ENCODE peak calls at places on chromosome X, in ten cellular contexts. Z is mesothelial cell of epicardium; M is endothelial cell; P is heart right ventricle; Q is cardiac fibroblast; D is MM.1S; W is spleen; F is foreskin fibroblast; J is CD4-positive, alpha-beta T cell; G is OCI-LY7. S is an unnamed sample.

GRCh38 chrX:4091046-4091760 is 377.8 kb upstream of the PRKX start:
- DNase-seq in P (no peak), G (no peak), W (no peak), Q (no peak), F (peak), J (no peak), Z (no peak), M (no peak), D (no peak), S (no peak)

GRCh38 chrX:31832263-31832662 is 760.4 kb upstream of the FTHL17 start:
- DNase-seq in G (no peak), P (no peak), Z (no peak), J (no peak), F (no peak), W (no peak), D (no peak), M (no peak), Q (no peak), S (no peak)

GRCh38 chrX:102892103-102892502 is 45.0 kb upstream of the RAB40AL start:
- DNase-seq in F (peak), P (no peak), G (no peak), W (no peak), J (no peak), M (no peak), D (no peak), Z (no peak), Q (no peak), S (peak)

GRCh38 chrX:56947695-56948094 is 47.6 kb downstream of the SPIN3 start:
- DNase-seq in P (no peak), F (peak), W (no peak), Z (no peak), Q (peak), G (no peak), M (no peak), J (no peak), D (no peak), S (peak)

GRCh38 chrX:110082156-110082555 is 79.2 kb downstream of the TMEM164 start:
- DNase-seq in P (no peak), Z (no peak), W (no peak), D (no peak), M (no peak), F (peak), Q (peak), G (no peak), J (no peak), S (peak)

GRCh38 chrX:130539721-130540321 is 138.0 kb downstream of the RBMX2 start:
- DNase-seq in W (no peak), G (peak), M (peak), Z (peak), J (peak), P (peak), D (peak), Q (peak), F (peak), S (peak)

GRCh38 chrX:121635141-121635540 is 587.7 kb downstream of the GLUD2 start:
- DNase-seq in M (no peak), Q (no peak), P (no peak), D (no peak), W (no peak), F (peak), J (no peak), G (no peak), Z (no peak), S (no peak)

GRCh38 chrX:133437771-133438170 is 22.5 kb upstream of the GPC4 start:
- DNase-seq in F (no peak), Q (no peak), W (no peak), G (no peak), M (no peak), P (no peak), J (no peak), D (no peak), Z (no peak), S (no peak)

GRCh38 chrX:30787012-30787411 is 102.0 kb downstream of the TAB3 start:
- DNase-seq in P (no peak), J (no peak), W (no peak), F (no peak), M (no peak), Q (no peak), D (no peak), Z (no peak), G (no peak), S (no peak)

GRCh38 chrX:66013195-66013816 is 26.6 kb downstream of the VSIG4 start:
- DNase-seq in J (no peak), F (no peak), G (peak), Z (no peak), D (no peak), Q (no peak), P (no peak), M (no peak), W (no peak), S (no peak)

GRCh38 chrX:9538544-9539045 is 73.7 kb downstream of the TBL1X start:
- DNase-seq in P (no peak), M (no peak), Q (no peak), Z (no peak), F (peak), W (no peak), G (no peak), D (no peak), J (no peak), S (no peak)

GRCh38 chrX:78314561-78314960 is 12.8 kb downstream of the CYSLTR1 start:
- DNase-seq in F (peak), Z (no peak), M (no peak), D (no peak), G (no peak), P (no peak), W (no peak), Q (no peak), J (no peak), S (no peak)

GRCh38 chrX:55159556-55159955 is 60.6 kb upstream of the PAGE5 start:
- DNase-seq in M (no peak), F (no peak), J (no peak), P (no peak), Q (no peak), W (no peak), Z (no peak), G (no peak), D (no peak), S (no peak)

GRCh38 chrX:101550362-101550761 is at the start of gene ARMCX1:
- DNase-seq in W (peak), J (no peak), F (peak), P (peak), Q (peak), G (no peak), Z (peak), M (peak), D (no peak), S (peak)

GRCh38 chrX:136789856-136790255 is 9.1 kb upstream of the ARHGEF6 start:
- DNase-seq in G (no peak), D (no peak), J (no peak), M (no peak), P (no peak), Z (no peak), Q (no peak), W (no peak), F (no peak), S (no peak)

GRCh38 chrX:131762802-131763234 is 218.9 kb downstream of the OR13H1 start:
- DNase-seq in P (no peak), Q (no peak), F (peak), G (no peak), W (no peak), D (peak), J (no peak), M (peak), Z (no peak), S (no peak)

GRCh38 chrX:40273356-40274050 is 175.7 kb upstream of the BCOR start:
- DNase-seq in Z (no peak), G (no peak), W (peak), J (no peak), F (no peak), Q (peak), P (peak), D (no peak), M (no peak), S (peak)

GRCh38 chrX:108494416-108495095 is 54.9 kb downstream of the COL4A5 start:
- DNase-seq in J (no peak), Q (peak), Z (no peak), D (no peak), G (no peak), F (peak), P (no peak), W (no peak), M (no peak), S (peak)

GRCh38 chrX:136318895-136319597 is 18.3 kb downstream of the ADGRG4 start:
- DNase-seq in F (no peak), M (no peak), J (no peak), D (no peak), G (no peak), W (no peak), Z (no peak), P (no peak), Q (no peak), S (no peak)

GRCh38 chrX:151973262-151973661 is 1.2 kb downstream of the GABRE start:
- DNase-seq in W (no peak), Z (no peak), P (no peak), F (peak), D (no peak), G (no peak), M (no peak), Q (peak), J (no peak), S (no peak)

GRCh38 chrX:2676794-2677675 is 14.1 kb upstream of the CD99 start:
- DNase-seq in G (no peak), Z (no peak), M (no peak), P (no peak), J (no peak), F (peak), D (no peak), W (no peak), Q (no peak), S (no peak)

GRCh38 chrX:107451754-107452153 is 2.3 kb downstream of the FRMPD3 start:
- DNase-seq in Q (no peak), P (no peak), J (no peak), W (no peak), D (no peak), F (no peak), M (no peak), Z (no peak), G (peak), S (no peak)

GRCh38 chrX:26295425-26295824 is 79.5 kb downstream of the MAGEB5 start:
- DNase-seq in Q (no peak), P (no peak), G (no peak), J (no peak), M (no peak), W (no peak), Z (no peak), D (no peak), F (no peak), S (peak)

GRCh38 chrX:29911673-29912072 is 303.7 kb upstream of the MAGEB2 start:
- DNase-seq in Q (no peak), J (no peak), Z (no peak), G (no peak), P (no peak), M (no peak), W (no peak), F (no peak), D (no peak), S (no peak)

GRCh38 chrX:2351999-2352995 is 148.5 kb downstream of the DHRSX start:
- DNase-seq in Z (no peak), D (no peak), W (no peak), F (peak), G (no peak), J (no peak), Q (peak), M (no peak), P (no peak), S (peak)

GRCh38 chrX:64398088-64398487 is 2.8 kb upstream of the MTMR8 start:
- DNase-seq in M (no peak), J (no peak), P (no peak), W (no peak), Z (no peak), F (no peak), D (no peak), G (no peak), Q (no peak), S (no peak)

GRCh38 chrX:640641-641040 is 10.1 kb downstream of the SHOX start:
- DNase-seq in W (no peak), Z (no peak), G (no peak), M (no peak), P (no peak), Q (no peak), F (no peak), J (no peak), D (no peak), S (no peak)

GRCh38 chrX:644304-645023 is 13.9 kb downstream of the SHOX start:
- DNase-seq in G (no peak), J (no peak), W (no peak), D (no peak), Q (no peak), Z (no peak), F (peak), P (no peak), M (no peak), S (no peak)

GRCh38 chrX:642436-643210 is 12.0 kb downstream of the SHOX start:
- DNase-seq in Q (no peak), P (no peak), W (no peak), M (no peak), F (no peak), G (no peak), J (no peak), D (no peak), Z (no peak), S (no peak)

GRCh38 chrX:643911-644303 is 13.3 kb downstream of the SHOX start:
- DNase-seq in J (no peak), P (no peak), G (no peak), W (no peak), Q (no peak), M (no peak), D (no peak), Z (no peak), F (no peak), S (no peak)

GRCh38 chrX:641671-642435 is 11.3 kb downstream of the SHOX start:
- DNase-seq in W (peak), Q (no peak), Z (no peak), G (no peak), M (no peak), D (no peak), P (no peak), J (no peak), F (no peak), S (no peak)
- TF ChIP-seq CTCF in W (no peak), Q (no peak), Z (no peak), G (no peak), M (no peak), D (no peak), P (no peak), J (no peak), F (no peak), S (no peak)

GRCh38 chrX:51643377-51643776 is 24.7 kb upstream of the CENPVL3 start:
- DNase-seq in J (no peak), Q (no peak), D (no peak), W (no peak), Z (no peak), M (no peak), G (no peak), F (no peak), P (no peak), S (no peak)

GRCh38 chrX:51641421-51642021 is 22.8 kb upstream of the CENPVL3 start:
- DNase-seq in W (no peak), Q (peak), P (no peak), Z (no peak), G (peak), M (peak), J (no peak), F (peak), D (peak), S (peak)
- TF ChIP-seq CTCF in W (no peak), Q (peak), P (no peak), Z (peak), G (peak), M (peak), J (peak), F (peak), D (peak), S (peak)

DNA sequence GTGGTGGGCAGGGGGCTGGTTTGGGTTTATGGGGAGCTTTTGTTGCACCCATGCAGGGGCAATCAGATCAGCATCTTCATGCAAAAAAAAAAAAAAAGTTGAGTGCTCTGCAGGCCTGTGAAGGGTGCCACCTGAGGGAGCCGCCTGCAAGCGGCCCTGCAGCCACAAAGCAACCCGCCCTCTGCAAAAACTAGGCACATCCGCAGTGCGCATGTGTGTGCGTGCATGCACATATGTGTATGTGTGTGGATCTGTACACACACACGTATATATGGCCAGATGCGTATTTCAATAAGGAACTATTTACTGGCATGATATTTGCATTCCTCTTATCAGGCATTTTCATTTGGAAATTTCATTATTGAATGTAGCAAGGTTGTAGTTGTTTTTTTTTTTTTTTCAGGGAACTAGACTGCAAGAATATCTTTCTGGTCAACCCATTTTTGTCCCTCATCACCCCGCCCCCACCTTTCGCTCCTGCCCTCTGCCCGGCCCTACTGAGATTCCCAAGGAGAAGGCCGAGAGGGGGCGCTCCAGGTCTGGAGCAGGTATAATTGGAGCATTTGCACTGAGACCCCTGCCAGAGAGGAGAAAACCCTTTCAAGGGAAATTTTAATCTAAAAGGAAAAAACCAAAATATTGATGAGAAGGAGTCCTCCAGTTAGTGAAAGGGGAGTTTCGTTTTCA is 18.1 kb downstream of the CCNQ start:
- DNase-seq in J (no peak), Z (no peak), P (no peak), F (no peak), D (no peak), Q (peak), G (no peak), M (peak), W (no peak), S (no peak)
- TF ChIP-seq CTCF in J (no peak), Z (no peak), P (no peak), F (no peak), D (peak), Q (no peak), G (no peak), M (peak), W (no peak), S (peak)

DNA sequence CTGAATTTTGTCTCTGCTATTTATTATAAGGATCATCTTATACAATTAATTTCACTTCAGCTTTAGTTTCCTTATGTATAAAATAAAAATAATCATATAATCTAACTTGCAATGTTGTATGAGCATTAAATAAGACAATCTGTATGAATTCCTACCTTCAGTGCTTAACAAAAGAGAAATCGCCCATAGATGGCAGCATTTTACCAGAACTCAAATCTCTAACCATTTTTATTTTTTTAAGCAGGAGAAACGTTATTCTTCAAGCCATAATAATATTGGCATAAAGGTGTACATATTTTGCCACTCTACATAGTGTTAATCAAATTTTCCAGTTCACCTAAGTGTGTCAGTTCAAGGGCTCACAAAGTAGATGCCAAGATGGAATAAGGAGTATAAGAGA is 78.8 kb downstream of the TMEM47 start:
- DNase-seq in Q (peak), D (peak), J (no peak), G (peak), W (no peak), M (no peak), F (peak), Z (no peak), P (peak), S (peak)
- TF ChIP-seq CTCF in Q (peak), D (peak), J (no peak), G (peak), W (no peak), M (no peak), F (peak), Z (peak), P (peak), S (peak)

GRCh38 chrX:155857561-155857960 is 23.6 kb upstream of the VAMP7 start:
- DNase-seq in J (no peak), Q (peak), D (peak), Z (no peak), M (no peak), G (peak), P (no peak), W (no peak), F (peak), S (peak)
- TF ChIP-seq CTCF in J (no peak), Q (peak), D (peak), Z (no peak), M (no peak), G (peak), P (no peak), W (no peak), F (peak), S (peak)

GRCh38 chrX:105969487-105969886 is 69.0 kb downstream of the SERPINA7 start:
- DNase-seq in F (no peak), J (no peak), W (no peak), D (no peak), P (no peak), Z (no peak), M (no peak), Q (no peak), G (no peak), S (no peak)

GRCh38 chrX:105972690-105973386 is 65.7 kb downstream of the SERPINA7 start:
- DNase-seq in W (no peak), F (no peak), G (no peak), D (no peak), Q (no peak), M (no peak), J (no peak), Z (no peak), P (no peak), S (no peak)

GRCh38 chrX:105973387-105973739 is 65.2 kb downstream of the SERPINA7 start:
- DNase-seq in M (no peak), Z (no peak), P (no peak), G (no peak), F (no peak), Q (no peak), W (no peak), D (no peak), J (no peak), S (no peak)

GRCh38 chrX:105975382-105975781 is 63.1 kb downstream of the SERPINA7 start:
- DNase-seq in P (no peak), W (no peak), F (peak), G (no peak), J (no peak), D (peak), Z (no peak), M (no peak), Q (peak), S (peak)
- TF ChIP-seq CTCF in P (no peak), W (no peak), F (no peak), G (peak), J (no peak), D (peak), Z (no peak), M (no peak), Q (no peak), S (peak)

DNA sequence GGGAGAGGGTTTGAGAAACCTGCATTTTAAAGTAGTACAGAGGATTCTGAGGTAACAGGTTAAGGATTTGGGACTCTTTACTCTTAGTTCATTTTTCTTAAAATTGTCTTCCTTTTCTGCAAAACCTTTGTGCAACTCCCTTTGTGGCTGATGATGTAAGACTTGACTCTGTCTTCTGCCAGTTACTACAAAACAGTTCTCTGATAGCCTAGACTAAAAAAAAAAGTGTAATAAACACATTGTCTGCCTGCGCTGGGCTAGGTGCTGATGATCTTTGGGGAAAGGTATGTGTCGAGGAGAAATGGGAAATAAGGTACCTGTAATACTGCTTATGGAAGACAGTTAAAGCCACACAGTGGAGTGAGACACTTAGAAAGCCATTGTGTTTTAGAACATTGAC is 28.7 kb downstream of the IL13RA1 start:
- DNase-seq in Z (no peak), G (no peak), M (no peak), J (no peak), P (no peak), D (no peak), Q (peak), F (no peak), W (no peak), S (peak)
- TF ChIP-seq CTCF in Z (no peak), G (no peak), M (no peak), J (no peak), P (no peak), D (no peak), Q (no peak), F (no peak), W (no peak), S (no peak)